ENCODE peak calls at places on chromosomes 4 and X, in four cellular contexts. W is central memory CD8-positive, alpha-beta T cell; C is right cardiac atrium; F is left lung. H is an unnamed sample.

GRCh38 chr4:123884922-123885321 is 488.3 kb downstream of the SPRY1 start:
- ATAC-seq in W (no peak), C (no peak), F (no peak), H (no peak)

GRCh38 chrX:10176121-10177003 is 19.6 kb downstream of the CLCN4 start:
- ATAC-seq in W (no peak), C (no peak), F (no peak), H (peak)

GRCh38 chr4:20126906-20127305 is 124.8 kb upstream of the SLIT2 start:
- ATAC-seq in W (no peak), C (no peak), F (no peak), H (no peak)

GRCh38 chrX:39204349-39204748 is 403.1 kb downstream of the MID1IP1 start:
- ATAC-seq in W (no peak), C (no peak), F (no peak), H (no peak)

GRCh38 chr4:84894621-84895020 is 71.9 kb downstream of the WDFY3 start:
- ATAC-seq in W (no peak), C (no peak), F (peak), H (peak)

GRCh38 chrX:98481636-98482035 is 1597.9 kb downstream of the RPA4 start:
- ATAC-seq in W (no peak), C (no peak), F (no peak), H (no peak)

GRCh38 chr4:25953740-25954139 is 39.7 kb downstream of the SMIM20 start:
- ATAC-seq in W (no peak), C (peak), F (no peak), H (peak)

GRCh38 chr4:98657531-98658286 is 702 bp downstream of the TSPAN5 start:
- ATAC-seq in W (peak), C (peak), F (peak), H (peak)

H was measured in esophagus mucosa.